ENCODE peak calls at places on chromosomes 13 and 19, in four cellular contexts. One of them, this sample, is unnamed.

GRCh38 chr19:14433454-14434156 is 499 bp downstream of the PKN1 start:
- DNase-seq in stimulated activated CD8-positive, alpha-beta memory T cell treated with anti-CD3 and anti-CD28 coated beads, Interleukin-2, amount 100 ng/mL, for 48 hours: no peak
- DNase-seq in psoas muscle: no peak
- DNase-seq in NCI-H2029: peak; percentile 85
- DNase-seq in this sample: no peak

GRCh38 chr13:107803822-107804495 is 411.4 kb downstream of the LIG4 start:
- DNase-seq in stimulated activated CD8-positive, alpha-beta memory T cell treated with anti-CD3 and anti-CD28 coated beads, Interleukin-2, amount 100 ng/mL, for 48 hours: no peak
- DNase-seq in psoas muscle: no peak
- DNase-seq in NCI-H2029: no peak
- DNase-seq in this sample: no peak

GRCh38 chr13:20465218-20465879 is 60.3 kb downstream of the CRYL1 start:
- DNase-seq in stimulated activated CD8-positive, alpha-beta memory T cell treated with anti-CD3 and anti-CD28 coated beads, Interleukin-2, amount 100 ng/mL, for 48 hours: no peak
- DNase-seq in psoas muscle: no peak
- DNase-seq in NCI-H2029: no peak
- DNase-seq in this sample: no peak

GRCh38 chr19:57317503-57317902 is 2.8 kb upstream of the ZNF543 start:
- DNase-seq in stimulated activated CD8-positive, alpha-beta memory T cell treated with anti-CD3 and anti-CD28 coated beads, Interleukin-2, amount 100 ng/mL, for 48 hours: no peak
- DNase-seq in psoas muscle: peak; percentile 71
- DNase-seq in NCI-H2029: no peak
- DNase-seq in this sample: no peak

GRCh38 chr13:109666656-109667448 is 119.5 kb downstream of the IRS2 start:
- DNase-seq in stimulated activated CD8-positive, alpha-beta memory T cell treated with anti-CD3 and anti-CD28 coated beads, Interleukin-2, amount 100 ng/mL, for 48 hours: no peak
- DNase-seq in psoas muscle: no peak
- DNase-seq in NCI-H2029: no peak
- DNase-seq in this sample: no peak

GRCh38 chr19:49287141-49287540 is 37.9 kb downstream of the SLC6A16 start:
- DNase-seq in stimulated activated CD8-positive, alpha-beta memory T cell treated with anti-CD3 and anti-CD28 coated beads, Interleukin-2, amount 100 ng/mL, for 48 hours: no peak
- DNase-seq in psoas muscle: no peak
- DNase-seq in NCI-H2029: no peak
- DNase-seq in this sample: no peak

GRCh38 chr19:39155741-39156140 is 30.2 kb downstream of the PAK4 start:
- DNase-seq in stimulated activated CD8-positive, alpha-beta memory T cell treated with anti-CD3 and anti-CD28 coated beads, Interleukin-2, amount 100 ng/mL, for 48 hours: no peak
- DNase-seq in psoas muscle: no peak
- DNase-seq in NCI-H2029: no peak
- DNase-seq in this sample: no peak

GRCh38 chr19:1001538-1002166 is 1.4 kb downstream of the GRIN3B start:
- DNase-seq in stimulated activated CD8-positive, alpha-beta memory T cell treated with anti-CD3 and anti-CD28 coated beads, Interleukin-2, amount 100 ng/mL, for 48 hours: peak; percentile 57
- DNase-seq in psoas muscle: peak; percentile 80
- DNase-seq in NCI-H2029: no peak
- DNase-seq in this sample: peak; percentile 87

GRCh38 chr19:54345938-54346386 is 7.0 kb upstream of the LILRA4 start:
- DNase-seq in stimulated activated CD8-positive, alpha-beta memory T cell treated with anti-CD3 and anti-CD28 coated beads, Interleukin-2, amount 100 ng/mL, for 48 hours: no peak
- DNase-seq in psoas muscle: no peak
- DNase-seq in NCI-H2029: no peak
- DNase-seq in this sample: no peak

GRCh38 chr13:24271611-24272451 is 37.5 kb upstream of the C1QTNF9 start:
- DNase-seq in stimulated activated CD8-positive, alpha-beta memory T cell treated with anti-CD3 and anti-CD28 coated beads, Interleukin-2, amount 100 ng/mL, for 48 hours: no peak
- DNase-seq in psoas muscle: peak; percentile 71
- DNase-seq in NCI-H2029: no peak
- DNase-seq in this sample: peak; percentile 41

GRCh38 chr13:73075546-73075945 is 16.7 kb downstream of the KLF5 start:
- DNase-seq in stimulated activated CD8-positive, alpha-beta memory T cell treated with anti-CD3 and anti-CD28 coated beads, Interleukin-2, amount 100 ng/mL, for 48 hours: no peak
- DNase-seq in psoas muscle: no peak
- DNase-seq in NCI-H2029: no peak
- DNase-seq in this sample: no peak

GRCh38 chr13:67557118-67557517 is 327.0 kb upstream of the PCDH9 start:
- DNase-seq in stimulated activated CD8-positive, alpha-beta memory T cell treated with anti-CD3 and anti-CD28 coated beads, Interleukin-2, amount 100 ng/mL, for 48 hours: no peak
- DNase-seq in psoas muscle: no peak
- DNase-seq in NCI-H2029: no peak
- DNase-seq in this sample: no peak

GRCh38 chr13:38618336-38618735 is 68.5 kb upstream of the FREM2 start:
- DNase-seq in stimulated activated CD8-positive, alpha-beta memory T cell treated with anti-CD3 and anti-CD28 coated beads, Interleukin-2, amount 100 ng/mL, for 48 hours: no peak
- DNase-seq in psoas muscle: no peak
- DNase-seq in NCI-H2029: no peak
- DNase-seq in this sample: no peak

GRCh38 chr19:17209126-17210036 is 5.8 kb upstream of the USE1 start:
- DNase-seq in stimulated activated CD8-positive, alpha-beta memory T cell treated with anti-CD3 and anti-CD28 coated beads, Interleukin-2, amount 100 ng/mL, for 48 hours: peak; percentile 50
- DNase-seq in psoas muscle: no peak
- DNase-seq in NCI-H2029: peak; percentile 6
- DNase-seq in this sample: peak; percentile 68

GRCh38 chr19:49690073-49690655 is 752 bp upstream of the CPT1C start:
- DNase-seq in stimulated activated CD8-positive, alpha-beta memory T cell treated with anti-CD3 and anti-CD28 coated beads, Interleukin-2, amount 100 ng/mL, for 48 hours: no peak
- DNase-seq in psoas muscle: no peak
- DNase-seq in NCI-H2029: no peak
- DNase-seq in this sample: no peak

GRCh38 chr13:93690139-93690538 is 463.5 kb downstream of the GPC6 start:
- DNase-seq in stimulated activated CD8-positive, alpha-beta memory T cell treated with anti-CD3 and anti-CD28 coated beads, Interleukin-2, amount 100 ng/mL, for 48 hours: no peak
- DNase-seq in psoas muscle: no peak
- DNase-seq in NCI-H2029: no peak
- DNase-seq in this sample: no peak

GRCh38 chr13:97224544-97225324 is 2.6 kb downstream of the MBNL2 start:
- DNase-seq in stimulated activated CD8-positive, alpha-beta memory T cell treated with anti-CD3 and anti-CD28 coated beads, Interleukin-2, amount 100 ng/mL, for 48 hours: no peak
- DNase-seq in psoas muscle: no peak
- DNase-seq in NCI-H2029: peak; percentile 42
- DNase-seq in this sample: no peak

GRCh38 chr19:42325896-42326771 is 699 bp downstream of the MEGF8 start:
- DNase-seq in stimulated activated CD8-positive, alpha-beta memory T cell treated with anti-CD3 and anti-CD28 coated beads, Interleukin-2, amount 100 ng/mL, for 48 hours: no peak
- DNase-seq in psoas muscle: peak; percentile 68
- DNase-seq in NCI-H2029: no peak
- DNase-seq in this sample: no peak

GRCh38 chr13:103351035-103351828 is 285.0 kb upstream of the SLC10A2 start:
- DNase-seq in stimulated activated CD8-positive, alpha-beta memory T cell treated with anti-CD3 and anti-CD28 coated beads, Interleukin-2, amount 100 ng/mL, for 48 hours: no peak
- DNase-seq in psoas muscle: no peak
- DNase-seq in NCI-H2029: no peak
- DNase-seq in this sample: no peak

GRCh38 chr19:17125728-17126677 is 50.4 kb downstream of the MYO9B start:
- DNase-seq in stimulated activated CD8-positive, alpha-beta memory T cell treated with anti-CD3 and anti-CD28 coated beads, Interleukin-2, amount 100 ng/mL, for 48 hours: peak; percentile 44
- DNase-seq in psoas muscle: peak; percentile 71
- DNase-seq in NCI-H2029: no peak
- DNase-seq in this sample: peak; percentile 71

This sample was measured in GM12892.